ENCODE peak calls at places on chromosome 20, in nine cellular contexts. One of them, this sample, is unnamed.

GRCh38 chr20:61803903-61804804 is 261.5 kb downstream of the TAF4 start:
- DNase-seq in IMR-90: peak; percentile 7
- DNase-seq in CD4-positive, CD25-positive, alpha-beta regulatory T cell: no peak
- DNase-seq in tibial nerve: no peak
- DNase-seq in neural progenitor cell: peak; percentile 29
- DNase-seq in prostate gland: no peak
- DNase-seq in ascending aorta: no peak
- DNase-seq in A549: no peak
- DNase-seq in K562: no peak
- DNase-seq in this sample: peak; percentile 14

GRCh38 chr20:34621383-34622367 is 55.2 kb downstream of the PIGU start:
- DNase-seq in IMR-90: peak; percentile 64
- DNase-seq in CD4-positive, CD25-positive, alpha-beta regulatory T cell: no peak
- DNase-seq in tibial nerve: no peak
- DNase-seq in neural progenitor cell: no peak
- DNase-seq in prostate gland: no peak
- DNase-seq in ascending aorta: no peak
- DNase-seq in A549: peak; percentile 80
- DNase-seq in K562: no peak
- DNase-seq in this sample: no peak

GRCh38 chr20:52975024-52975732 is 3.0 kb downstream of the TSHZ2 start:
- DNase-seq in IMR-90: no peak
- DNase-seq in CD4-positive, CD25-positive, alpha-beta regulatory T cell: peak; percentile 7
- DNase-seq in tibial nerve: no peak
- DNase-seq in neural progenitor cell: no peak
- DNase-seq in prostate gland: no peak
- DNase-seq in ascending aorta: no peak
- DNase-seq in A549: no peak
- DNase-seq in K562: no peak
- DNase-seq in this sample: no peak

GRCh38 chr20:57393321-57394086 is 2.3 kb downstream of the RBM38 start:
- DNase-seq in IMR-90: no peak
- DNase-seq in CD4-positive, CD25-positive, alpha-beta regulatory T cell: no peak
- DNase-seq in tibial nerve: no peak
- DNase-seq in neural progenitor cell: no peak
- DNase-seq in prostate gland: no peak
- DNase-seq in ascending aorta: no peak
- DNase-seq in A549: no peak
- DNase-seq in K562: no peak
- DNase-seq in this sample: no peak

GRCh38 chr20:12012241-12013222 is 94.8 kb downstream of the BTBD3 start:
- DNase-seq in IMR-90: peak; percentile 52
- DNase-seq in CD4-positive, CD25-positive, alpha-beta regulatory T cell: no peak
- DNase-seq in tibial nerve: no peak
- DNase-seq in neural progenitor cell: peak; percentile 58
- DNase-seq in prostate gland: no peak
- DNase-seq in ascending aorta: no peak
- DNase-seq in A549: peak; percentile 65
- DNase-seq in K562: peak; percentile 46
- DNase-seq in this sample: peak; percentile 72

GRCh38 chr20:10558635-10559187 is 115.1 kb downstream of the JAG1 start:
- DNase-seq in IMR-90: peak; percentile 99
- DNase-seq in CD4-positive, CD25-positive, alpha-beta regulatory T cell: no peak
- DNase-seq in tibial nerve: no peak
- DNase-seq in neural progenitor cell: no peak
- DNase-seq in prostate gland: no peak
- DNase-seq in ascending aorta: no peak
- DNase-seq in A549: peak; percentile 44
- DNase-seq in K562: no peak
- DNase-seq in this sample: no peak

GRCh38 chr20:54759589-54759988 is 284.2 kb downstream of the DOK5 start:
- DNase-seq in IMR-90: no peak
- DNase-seq in CD4-positive, CD25-positive, alpha-beta regulatory T cell: no peak
- DNase-seq in tibial nerve: no peak
- DNase-seq in neural progenitor cell: no peak
- DNase-seq in prostate gland: no peak
- DNase-seq in ascending aorta: no peak
- DNase-seq in A549: no peak
- DNase-seq in K562: no peak
- DNase-seq in this sample: no peak

GRCh38 chr20:41956316-41957050 is 338.3 kb upstream of the CHD6 start:
- DNase-seq in IMR-90: no peak
- DNase-seq in CD4-positive, CD25-positive, alpha-beta regulatory T cell: no peak
- DNase-seq in tibial nerve: no peak
- DNase-seq in neural progenitor cell: peak; percentile 44
- DNase-seq in prostate gland: no peak
- DNase-seq in ascending aorta: no peak
- DNase-seq in A549: peak; percentile 21
- DNase-seq in K562: peak; percentile 33
- DNase-seq in this sample: peak; percentile 46

GRCh38 chr20:34579936-34580587 is 21.5 kb downstream of the MAP1LC3A start:
- DNase-seq in IMR-90: peak; percentile 34
- DNase-seq in CD4-positive, CD25-positive, alpha-beta regulatory T cell: no peak
- DNase-seq in tibial nerve: no peak
- DNase-seq in neural progenitor cell: no peak
- DNase-seq in prostate gland: no peak
- DNase-seq in ascending aorta: no peak
- DNase-seq in A549: no peak
- DNase-seq in K562: no peak
- DNase-seq in this sample: no peak

GRCh38 chr20:32538526-32538918 is 46.6 kb downstream of the NOL4L start:
- DNase-seq in IMR-90: no peak
- DNase-seq in CD4-positive, CD25-positive, alpha-beta regulatory T cell: peak; percentile 46
- DNase-seq in tibial nerve: no peak
- DNase-seq in neural progenitor cell: no peak
- DNase-seq in prostate gland: no peak
- DNase-seq in ascending aorta: no peak
- DNase-seq in A549: no peak
- DNase-seq in K562: no peak
- DNase-seq in this sample: no peak

GRCh38 chr20:25275813-25276532 is 28.1 kb downstream of the PYGB start:
- DNase-seq in IMR-90: no peak
- DNase-seq in CD4-positive, CD25-positive, alpha-beta regulatory T cell: no peak
- DNase-seq in tibial nerve: peak; percentile 1
- DNase-seq in neural progenitor cell: no peak
- DNase-seq in prostate gland: no peak
- DNase-seq in ascending aorta: no peak
- DNase-seq in A549: no peak
- DNase-seq in K562: no peak
- DNase-seq in this sample: no peak

GRCh38 chr20:61775423-61775822 is 290.3 kb downstream of the TAF4 start:
- DNase-seq in IMR-90: no peak
- DNase-seq in CD4-positive, CD25-positive, alpha-beta regulatory T cell: no peak
- DNase-seq in tibial nerve: no peak
- DNase-seq in neural progenitor cell: no peak
- DNase-seq in prostate gland: no peak
- DNase-seq in ascending aorta: no peak
- DNase-seq in A549: no peak
- DNase-seq in K562: no peak
- DNase-seq in this sample: no peak

GRCh38 chr20:37907677-37908397 is 4.9 kb downstream of the VSTM2L start:
- DNase-seq in IMR-90: peak; percentile 42
- DNase-seq in CD4-positive, CD25-positive, alpha-beta regulatory T cell: no peak
- DNase-seq in tibial nerve: no peak
- DNase-seq in neural progenitor cell: peak; percentile 85
- DNase-seq in prostate gland: no peak
- DNase-seq in ascending aorta: no peak
- DNase-seq in A549: peak; percentile 72
- DNase-seq in K562: no peak
- DNase-seq in this sample: peak; percentile 83

GRCh38 chr20:50844430-50845100 is 49.7 kb downstream of the BCAS4 start:
- DNase-seq in IMR-90: peak; percentile 87
- DNase-seq in CD4-positive, CD25-positive, alpha-beta regulatory T cell: no peak
- DNase-seq in tibial nerve: no peak
- DNase-seq in neural progenitor cell: no peak
- DNase-seq in prostate gland: peak; percentile 84
- DNase-seq in ascending aorta: peak; percentile 48
- DNase-seq in A549: peak; percentile 46
- DNase-seq in K562: peak; percentile 39
- DNase-seq in this sample: no peak

GRCh38 chr20:10747019-10747418 is 73.2 kb upstream of the JAG1 start:
- DNase-seq in IMR-90: no peak
- DNase-seq in CD4-positive, CD25-positive, alpha-beta regulatory T cell: no peak
- DNase-seq in tibial nerve: no peak
- DNase-seq in neural progenitor cell: peak; percentile 48
- DNase-seq in prostate gland: peak; percentile 76
- DNase-seq in ascending aorta: no peak
- DNase-seq in A549: no peak
- DNase-seq in K562: no peak
- DNase-seq in this sample: peak; percentile 22

GRCh38 chr20:48260370-48260769 is 475.1 kb upstream of the SULF2 start:
- DNase-seq in IMR-90: no peak
- DNase-seq in CD4-positive, CD25-positive, alpha-beta regulatory T cell: no peak
- DNase-seq in tibial nerve: peak; percentile 15
- DNase-seq in neural progenitor cell: no peak
- DNase-seq in prostate gland: no peak
- DNase-seq in ascending aorta: no peak
- DNase-seq in A549: no peak
- DNase-seq in K562: no peak
- DNase-seq in this sample: no peak

DNA sequence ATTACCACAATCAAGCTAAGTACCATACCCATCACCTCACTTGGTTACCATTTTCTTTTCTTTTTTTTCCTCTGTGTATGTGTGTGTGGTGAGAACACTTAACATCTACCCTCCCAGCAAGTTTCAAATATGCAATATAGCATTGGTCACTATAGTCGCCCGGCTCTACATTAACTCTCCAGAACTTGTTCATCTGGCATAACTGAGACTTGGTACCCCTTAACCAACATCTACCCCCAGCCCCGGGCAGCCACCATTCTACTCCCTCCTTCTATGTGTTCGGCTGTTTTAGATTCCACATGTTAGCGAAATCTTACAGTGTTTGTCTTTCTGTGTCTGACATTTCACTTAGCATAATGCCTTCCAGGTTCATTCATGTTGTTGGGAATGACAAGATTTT is 89.0 kb upstream of the TOP1 start:
- DNase-seq in IMR-90: no peak
- DNase-seq in CD4-positive, CD25-positive, alpha-beta regulatory T cell: no peak
- DNase-seq in tibial nerve: no peak
- DNase-seq in neural progenitor cell: no peak
- DNase-seq in prostate gland: no peak
- DNase-seq in ascending aorta: no peak
- DNase-seq in A549: no peak
- DNase-seq in K562: no peak
- DNase-seq in this sample: no peak
- H3K9me3 ChIP-seq in IMR-90: no peaks in the 10 kb centered on the region
- H3K9me3 ChIP-seq in CD4-positive, CD25-positive, alpha-beta regulatory T cell: no peaks in the 10 kb centered on the region
- H3K9me3 ChIP-seq in tibial nerve: no peaks in the 10 kb centered on the region
- H3K9me3 ChIP-seq in neural progenitor cell: no peaks in the 10 kb centered on the region
- H3K9me3 ChIP-seq in prostate gland: no peaks in the 10 kb centered on the region
- H3K9me3 ChIP-seq in ascending aorta: no peaks in the 10 kb centered on the region
- H3K9me3 ChIP-seq in A549: no peaks in the 10 kb centered on the region
- H3K9me3 ChIP-seq in K562: no peaks in the 10 kb centered on the region
- H3K9me3 ChIP-seq in this sample: no peaks in the 10 kb centered on the region

GRCh38 chr20:59684685-59685212 is 80.4 kb downstream of the PHACTR3 start:
- DNase-seq in IMR-90: no peak
- DNase-seq in CD4-positive, CD25-positive, alpha-beta regulatory T cell: no peak
- DNase-seq in tibial nerve: no peak
- DNase-seq in neural progenitor cell: no peak
- DNase-seq in prostate gland: no peak
- DNase-seq in ascending aorta: no peak
- DNase-seq in A549: no peak
- DNase-seq in K562: no peak
- DNase-seq in this sample: no peak
- H3K9me3 ChIP-seq in IMR-90: peaks cover 28% of the 10 kb centered on the region
- H3K9me3 ChIP-seq in CD4-positive, CD25-positive, alpha-beta regulatory T cell: no peaks in the 10 kb centered on the region
- H3K9me3 ChIP-seq in tibial nerve: no peaks in the 10 kb centered on the region
- H3K9me3 ChIP-seq in neural progenitor cell: peaks cover 5% of the 10 kb centered on the region
- H3K9me3 ChIP-seq in prostate gland: no peaks in the 10 kb centered on the region
- H3K9me3 ChIP-seq in ascending aorta: no peaks in the 10 kb centered on the region
- H3K9me3 ChIP-seq in A549: no peaks in the 10 kb centered on the region
- H3K9me3 ChIP-seq in K562: no peaks in the 10 kb centered on the region
- H3K9me3 ChIP-seq in this sample: no peaks in the 10 kb centered on the region

GRCh38 chr20:59136027-59136426 is 27.6 kb upstream of the ZNF831 start:
- DNase-seq in IMR-90: no peak
- DNase-seq in CD4-positive, CD25-positive, alpha-beta regulatory T cell: no peak
- DNase-seq in tibial nerve: no peak
- DNase-seq in neural progenitor cell: no peak
- DNase-seq in prostate gland: no peak
- DNase-seq in ascending aorta: no peak
- DNase-seq in A549: no peak
- DNase-seq in K562: no peak
- DNase-seq in this sample: no peak

GRCh38 chr20:59134182-59134581 is 29.4 kb upstream of the ZNF831 start:
- DNase-seq in IMR-90: no peak
- DNase-seq in CD4-positive, CD25-positive, alpha-beta regulatory T cell: no peak
- DNase-seq in tibial nerve: no peak
- DNase-seq in neural progenitor cell: peak; percentile 14
- DNase-seq in prostate gland: no peak
- DNase-seq in ascending aorta: no peak
- DNase-seq in A549: no peak
- DNase-seq in K562: no peak
- DNase-seq in this sample: no peak

GRCh38 chr20:59138114-59138602 is 25.5 kb upstream of the ZNF831 start:
- DNase-seq in IMR-90: no peak
- DNase-seq in CD4-positive, CD25-positive, alpha-beta regulatory T cell: no peak
- DNase-seq in tibial nerve: no peak
- DNase-seq in neural progenitor cell: no peak
- DNase-seq in prostate gland: no peak
- DNase-seq in ascending aorta: no peak
- DNase-seq in A549: no peak
- DNase-seq in K562: no peak
- DNase-seq in this sample: no peak

GRCh38 chr20:59137532-59137931 is 26.1 kb upstream of the ZNF831 start:
- DNase-seq in IMR-90: no peak
- DNase-seq in CD4-positive, CD25-positive, alpha-beta regulatory T cell: no peak
- DNase-seq in tibial nerve: no peak
- DNase-seq in neural progenitor cell: no peak
- DNase-seq in prostate gland: peak; percentile 74
- DNase-seq in ascending aorta: no peak
- DNase-seq in A549: no peak
- DNase-seq in K562: no peak
- DNase-seq in this sample: no peak

GRCh38 chr20:59135093-59135492 is 28.5 kb upstream of the ZNF831 start:
- DNase-seq in IMR-90: no peak
- DNase-seq in CD4-positive, CD25-positive, alpha-beta regulatory T cell: no peak
- DNase-seq in tibial nerve: no peak
- DNase-seq in neural progenitor cell: no peak
- DNase-seq in prostate gland: peak; percentile 73
- DNase-seq in ascending aorta: no peak
- DNase-seq in A549: no peak
- DNase-seq in K562: no peak
- DNase-seq in this sample: no peak
- H3K9me3 ChIP-seq in IMR-90: no peaks in the 10 kb centered on the region
- H3K9me3 ChIP-seq in CD4-positive, CD25-positive, alpha-beta regulatory T cell: no peaks in the 10 kb centered on the region
- H3K9me3 ChIP-seq in tibial nerve: no peaks in the 10 kb centered on the region
- H3K9me3 ChIP-seq in neural progenitor cell: no peaks in the 10 kb centered on the region
- H3K9me3 ChIP-seq in prostate gland: no peaks in the 10 kb centered on the region
- H3K9me3 ChIP-seq in ascending aorta: no peaks in the 10 kb centered on the region
- H3K9me3 ChIP-seq in A549: no peaks in the 10 kb centered on the region
- H3K9me3 ChIP-seq in K562: no peaks in the 10 kb centered on the region
- H3K9me3 ChIP-seq in this sample: no peaks in the 10 kb centered on the region

DNA sequence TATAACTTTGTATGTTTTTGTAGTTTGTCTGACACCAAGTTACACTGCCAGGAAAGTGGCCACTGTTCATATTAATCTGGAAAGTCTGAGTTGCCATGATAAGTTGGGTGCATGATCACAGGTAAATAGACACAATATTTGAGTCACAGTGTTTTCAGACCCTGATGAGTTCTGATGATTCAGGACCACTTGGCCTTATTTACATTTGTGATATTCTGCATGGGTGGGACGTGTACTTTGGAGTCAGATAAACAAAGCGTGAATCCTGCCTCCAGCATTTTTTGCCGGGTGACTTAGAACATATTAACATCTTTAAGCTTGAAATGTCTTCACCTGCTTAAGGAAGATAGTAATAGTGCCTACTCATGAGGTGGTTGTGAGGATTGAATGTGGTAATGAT is 995.2 kb downstream of the KIF16B start:
- DNase-seq in IMR-90: no peak
- DNase-seq in CD4-positive, CD25-positive, alpha-beta regulatory T cell: no peak
- DNase-seq in tibial nerve: no peak
- DNase-seq in neural progenitor cell: no peak
- DNase-seq in prostate gland: no peak
- DNase-seq in ascending aorta: no peak
- DNase-seq in A549: no peak
- DNase-seq in K562: no peak
- DNase-seq in this sample: no peak
- H3K9me3 ChIP-seq in IMR-90: peaks cover 1% of the 10 kb centered on the region
- H3K9me3 ChIP-seq in CD4-positive, CD25-positive, alpha-beta regulatory T cell: no peaks in the 10 kb centered on the region
- H3K9me3 ChIP-seq in tibial nerve: no peaks in the 10 kb centered on the region
- H3K9me3 ChIP-seq in neural progenitor cell: no peaks in the 10 kb centered on the region
- H3K9me3 ChIP-seq in prostate gland: no peaks in the 10 kb centered on the region
- H3K9me3 ChIP-seq in ascending aorta: no peaks in the 10 kb centered on the region
- H3K9me3 ChIP-seq in A549: no peaks in the 10 kb centered on the region
- H3K9me3 ChIP-seq in K562: no peaks in the 10 kb centered on the region
- H3K9me3 ChIP-seq in this sample: peaks cover 14% of the 10 kb centered on the region

This sample was measured in A673.